ENCODE peak calls at places on chromosomes 11 and 22, in seven cellular contexts. H is vagina, X is uterus, W is stomach, F is astrocyte of the cerebellum, Z is fibroblast of mammary gland, P is suprapubic skin. N is an unnamed sample.

GRCh38 chr11:1943977-1944376 is 3.2 kb upstream of the MRPL23 start:
- DNase-seq in Z (peak; percentile 33), P (peak; percentile 56), X (peak; percentile 12), W (no peak), F (no peak), H (no peak), N (no peak)

GRCh38 chr11:83818349-83818748 is 532.2 kb upstream of the CCDC90B start:
- DNase-seq in P (no peak), F (no peak), H (no peak), Z (peak; percentile 37), X (no peak), W (no peak), N (no peak)

GRCh38 chr11:74442601-74443000 is 24.7 kb downstream of the KCNE3 start:
- DNase-seq in P (no peak), F (no peak), Z (no peak), X (no peak), W (no peak), H (no peak), N (no peak)

GRCh38 chr11:119739975-119740374 is 11.0 kb upstream of the NECTIN1 start:
- DNase-seq in W (peak; percentile 65), F (no peak), H (no peak), P (no peak), X (no peak), Z (no peak), N (no peak)

GRCh38 chr11:130087294-130087926 is 17.7 kb downstream of the APLP2 start:
- DNase-seq in Z (no peak), W (no peak), X (no peak), H (no peak), F (no peak), P (no peak), N (no peak)

GRCh38 chr11:111193924-111194490 is 51.5 kb upstream of the POU2AF2 start:
- DNase-seq in X (no peak), H (no peak), F (no peak), P (no peak), W (no peak), Z (peak; percentile 23), N (no peak)

GRCh38 chr11:124961972-124962609 is 8.1 kb downstream of the CCDC15 start:
- DNase-seq in X (no peak), Z (peak; percentile 84), W (no peak), F (peak; percentile 81), P (no peak), H (no peak), N (peak; percentile 41)

GRCh38 chr22:36378080-36378788 is 9.5 kb downstream of the MYH9 start:
- DNase-seq in X (no peak), W (no peak), P (no peak), F (no peak), H (no peak), Z (no peak), N (no peak)

GRCh38 chr22:30253205-30253852 is 6.8 kb upstream of the LIF start:
- DNase-seq in X (peak; percentile 49), Z (peak; percentile 47), W (peak; percentile 43), H (no peak), F (no peak), P (peak; percentile 88), N (no peak)

GRCh38 chr11:45850446-45850845 is 3.2 kb downstream of the CRY2 start:
- DNase-seq in F (no peak), Z (peak; percentile 47), X (no peak), P (no peak), W (no peak), H (no peak), N (no peak)

GRCh38 chr22:31509041-31509440 is 12.7 kb downstream of the SFI1 start:
- DNase-seq in F (no peak), P (no peak), Z (peak; percentile 35), H (no peak), X (no peak), W (no peak), N (no peak)

GRCh38 chr11:27722945-27723344 is 22.7 kb upstream of the BDNF start:
- DNase-seq in F (no peak), Z (no peak), W (no peak), H (no peak), X (no peak), P (no peak), N (no peak)

GRCh38 chr11:29518389-29519174 is 498.2 kb downstream of the KCNA4 start:
- DNase-seq in X (no peak), W (no peak), Z (no peak), P (no peak), H (no peak), F (no peak), N (no peak)
- TF ChIP-seq CTCF in X (no peak), W (no peak), Z (no peak), P (no peak), H (no peak), F (peak; percentile 4), N (no peak)

DNA sequence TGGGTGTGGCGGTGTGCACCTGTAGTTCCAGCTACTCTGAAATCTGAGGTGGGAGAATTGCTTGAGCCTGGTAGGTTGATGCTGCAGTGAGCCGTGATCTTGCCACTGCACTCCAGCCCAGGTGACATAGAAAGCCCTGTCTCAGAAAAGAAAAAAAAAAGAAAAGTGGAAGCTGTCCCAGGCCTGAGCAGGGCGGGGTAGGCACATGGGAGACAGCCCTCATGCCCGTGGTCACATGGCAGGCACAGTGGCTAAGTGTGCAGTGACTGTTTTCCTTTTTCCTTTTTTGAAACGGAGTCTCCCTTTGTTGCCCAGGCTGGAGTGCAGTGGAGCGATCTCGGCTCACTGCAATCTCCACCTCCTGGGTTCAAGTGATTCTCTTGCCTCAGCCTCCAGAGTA is 7.7 kb downstream of the OTUB1 start:
- DNase-seq in W (no peak), Z (no peak), P (no peak), X (no peak), H (no peak), F (no peak), N (no peak)
- H3K4me3 ChIP-seq in W (no peak overlapping the region), Z (no peak overlapping the region), P (no peak overlapping the region), X (no peak overlapping the region), H (no peak overlapping the region), F (no peak overlapping the region), N (no peak overlapping the region)

DNA sequence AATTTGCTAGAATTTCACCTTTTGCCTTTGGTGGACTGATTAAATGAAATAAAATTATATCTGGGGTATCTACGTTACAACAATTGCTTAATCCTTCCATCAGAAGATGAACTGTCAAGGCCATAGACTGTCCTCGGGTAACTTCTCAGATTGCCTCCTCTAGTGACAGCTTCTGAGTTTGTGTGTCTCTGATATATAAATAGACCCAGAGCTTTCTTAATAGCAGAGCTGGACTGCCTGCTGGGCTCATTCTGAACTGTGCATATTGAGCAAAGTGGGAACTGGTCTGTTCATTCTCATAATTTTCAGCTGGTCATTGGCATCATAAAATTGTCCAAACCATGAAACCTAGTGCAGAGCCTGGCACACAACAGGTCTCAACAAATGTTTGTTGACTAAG is 99.1 kb upstream of the GRAMD1B start:
- DNase-seq in Z (no peak), F (no peak), X (no peak), P (no peak), W (no peak), H (no peak), N (no peak)
- TF ChIP-seq CTCF in Z (no peak), F (no peak), X (no peak), P (no peak), W (no peak), H (no peak), N (no peak)

DNA sequence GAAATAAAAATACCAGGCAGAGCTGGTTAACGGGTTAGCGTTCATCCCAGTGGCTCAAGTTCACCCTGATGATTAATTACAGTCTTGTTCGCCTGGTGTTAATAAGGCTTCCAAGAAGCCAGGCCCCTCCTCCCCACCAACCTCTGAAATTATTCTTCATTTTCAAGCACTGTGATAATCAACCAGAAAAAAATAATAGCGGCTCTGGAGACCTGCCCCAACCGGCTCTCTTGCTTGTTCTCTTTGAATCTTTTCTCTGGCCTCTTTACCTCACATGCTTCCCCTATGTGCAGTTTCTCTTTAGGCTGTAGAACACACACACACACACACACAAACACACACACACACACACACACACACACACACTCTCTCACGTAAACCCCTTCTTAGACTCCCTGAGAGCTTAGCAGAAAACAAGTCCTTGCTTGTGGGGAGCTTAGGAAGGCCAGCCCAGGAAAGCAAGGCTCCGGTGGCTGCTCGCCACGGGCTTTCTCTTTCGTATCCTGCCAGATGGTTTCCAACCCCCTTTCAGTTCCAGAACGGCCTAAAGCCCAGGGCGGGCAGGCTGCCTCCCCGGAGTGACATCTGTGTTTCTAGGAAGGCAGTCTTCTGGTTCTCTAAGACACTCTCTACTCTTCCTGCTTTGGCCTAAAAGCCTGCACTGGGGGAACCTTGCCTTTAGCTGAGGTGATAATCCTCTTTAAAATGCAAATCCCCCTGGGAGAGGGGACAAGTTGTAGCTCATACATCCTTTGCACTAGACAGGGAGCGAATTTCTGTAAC is 106.4 kb upstream of the SESN3 start:
- DNase-seq in Z (peak; percentile 73), F (peak; percentile 51), H (no peak), X (peak; percentile 53), W (peak; percentile 38), P (peak; percentile 69), N (peak; percentile 64)
- H3K4me3 ChIP-seq in Z (no peak overlapping the region), F (no peak overlapping the region), H (peak overlapping the region; percentile 14), X (no peak overlapping the region), W (peak overlapping the region; percentile 2), P (peak overlapping the region; percentile 1), N (no peak overlapping the region)

DNA sequence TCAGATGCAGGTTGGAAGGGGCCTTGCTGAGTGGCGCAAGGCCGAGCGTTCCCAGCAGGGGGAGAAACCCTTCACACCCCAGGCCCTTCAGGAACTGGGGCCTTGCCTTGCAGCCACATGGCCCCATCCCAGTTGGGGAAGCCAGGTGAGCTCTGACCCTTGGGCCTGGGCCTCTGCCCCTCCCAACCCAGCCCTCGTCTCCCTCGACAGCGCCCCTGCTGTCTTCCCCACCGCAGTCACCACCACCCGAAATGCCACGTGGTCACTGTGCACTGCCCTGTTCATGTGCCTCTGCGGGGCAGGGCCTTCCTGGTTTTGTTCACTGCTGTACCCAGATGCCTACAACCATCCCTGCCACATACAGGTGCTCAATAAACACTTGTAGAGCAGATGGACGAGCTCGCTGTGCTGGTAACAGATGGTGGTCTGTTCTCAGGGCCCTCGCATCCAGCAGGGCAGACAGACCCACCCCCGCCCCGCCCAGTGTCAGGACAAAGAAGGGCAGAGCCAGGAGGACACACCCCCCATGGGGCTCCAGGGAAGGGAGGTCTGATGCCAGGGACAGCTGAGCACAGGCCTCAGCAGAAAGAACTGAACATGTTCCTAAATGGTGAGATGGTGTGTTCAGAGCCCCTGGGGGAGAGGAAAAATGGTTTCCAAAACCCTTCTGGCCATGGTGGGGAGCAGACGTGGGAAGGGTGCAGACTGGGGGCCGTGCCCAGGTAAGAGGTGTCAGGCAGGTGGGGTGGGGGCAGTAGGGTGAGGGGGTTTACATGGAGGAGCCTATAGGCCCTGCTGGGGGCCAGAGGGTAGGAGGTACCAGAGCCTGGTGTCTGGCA is 3.7 kb downstream of the POLR2L start:
- DNase-seq in H (no peak), X (no peak), F (no peak), Z (no peak), P (no peak), W (no peak), N (no peak)
- TF ChIP-seq CTCF in H (no peak), X (no peak), F (peak; percentile 15), Z (peak; percentile 31), P (no peak), W (no peak), N (no peak)

N was measured in prostate gland.